ENCODE peak calls at places on chromosomes 11 and 22, in ten cellular contexts. C is iris pigment epithelial cell; N is NAMALWA; F is T-cell; Y is stimulated activated naive CD8-positive, alpha-beta T cell treated with anti-CD3 and anti-CD28 coated beads, Interleukin-15, Interleukin-2, amounts not matched to agents 100 U/mL and 50 U/mL, for 24 hours; V is AG10803; X is T-helper 2 cell; D is germinal center; G is lower leg skin; P is T-helper 9 cell. Q is an unnamed sample.

GRCh38 chr11:77512092-77512491 is 38.2 kb upstream of the PAK1 start:
- DNase-seq in C (no peak), N (no peak), F (no peak), Y (no peak), V (no peak), X (no peak), D (no peak), G (no peak), P (no peak), Q (no peak)

GRCh38 chr22:39185601-39186012 is 33.1 kb upstream of the CBX7 start:
- DNase-seq in C (no peak), N (no peak), F (no peak), Y (no peak), V (peak; percentile 92), X (no peak), D (no peak), G (peak; percentile 91), P (no peak), Q (peak; percentile 93)

GRCh38 chr22:50713571-50714056 is 24.4 kb upstream of the ACR start:
- DNase-seq in C (no peak), N (no peak), F (no peak), Y (no peak), V (no peak), X (no peak), D (no peak), G (no peak), P (no peak), Q (no peak)

GRCh38 chr22:29156507-29156906 is 49.2 kb upstream of the EMID1 start:
- DNase-seq in C (peak; percentile 26), N (peak; percentile 36), F (no peak), Y (no peak), V (peak; percentile 6), X (no peak), D (no peak), G (no peak), P (no peak), Q (no peak)

GRCh38 chr22:44620129-44620840 is 81.7 kb upstream of the PRR5 start:
- DNase-seq in C (peak; percentile 66), N (peak; percentile 28), F (peak; percentile 91), Y (peak; percentile 84), V (peak; percentile 62), X (peak; percentile 47), D (no peak), G (peak; percentile 91), P (peak; percentile 82), Q (peak; percentile 80)

GRCh38 chr11:77129841-77130756 is 2.1 kb downstream of the MYO7A start:
- DNase-seq in C (no peak), N (no peak), F (no peak), Y (no peak), V (no peak), X (no peak), D (no peak), G (no peak), P (no peak), Q (no peak)

GRCh38 chr11:2450321-2451041 is 5.7 kb downstream of the KCNQ1 start:
- DNase-seq in C (no peak), N (no peak), F (no peak), Y (no peak), V (no peak), X (no peak), D (no peak), G (no peak), P (no peak), Q (no peak)

GRCh38 chr11:102974552-102975280 is 19.2 kb upstream of the MMP13 start:
- DNase-seq in C (peak; percentile 88), N (no peak), F (no peak), Y (no peak), V (peak; percentile 48), X (no peak), D (no peak), G (no peak), P (no peak), Q (peak; percentile 46)

GRCh38 chr11:20559523-20560300 is 39.7 kb upstream of the SLC6A5 start:
- DNase-seq in C (no peak), N (no peak), F (no peak), Y (no peak), V (no peak), X (no peak), D (no peak), G (no peak), P (no peak), Q (no peak)

GRCh38 chr11:22432331-22433065 is 94.3 kb downstream of the SLC17A6 start:
- DNase-seq in C (peak; percentile 38), N (no peak), F (no peak), Y (peak; percentile 14), V (peak; percentile 25), X (no peak), D (no peak), G (peak; percentile 81), P (no peak), Q (peak; percentile 72)

GRCh38 chr11:44813401-44813800 is 86.6 kb downstream of the TSPAN18 start:
- DNase-seq in C (no peak), N (no peak), F (no peak), Y (no peak), V (no peak), X (no peak), D (no peak), G (no peak), P (no peak), Q (no peak)

GRCh38 chr11:56816259-56816658 is 67.8 kb upstream of the OR9G4 start:
- DNase-seq in C (no peak), N (no peak), F (no peak), Y (no peak), V (no peak), X (no peak), D (no peak), G (no peak), P (no peak), Q (no peak)

GRCh38 chr11:36684840-36685800 is 87.1 kb upstream of the RAG2 start:
- DNase-seq in C (no peak), N (peak; percentile 15), F (peak; percentile 40), Y (peak; percentile 26), V (no peak), X (no peak), D (no peak), G (no peak), P (peak; percentile 4), Q (no peak)

GRCh38 chr11:57313071-57313787 is 11.5 kb downstream of the TNKS1BP1 start:
- DNase-seq in C (no peak), N (no peak), F (no peak), Y (no peak), V (no peak), X (no peak), D (no peak), G (no peak), P (no peak), Q (no peak)

Q was measured in cardiac fibroblast.